ENCODE peak calls at places on chromosomes 12 and 14, in nine cellular contexts. S is body of pancreas; V is heart left ventricle; J is transverse colon; C is adipocyte; O is ovary; I is stomach; H is CD8-positive, alpha-beta T cell; Z is OCI-LY7. W is an unnamed sample.

GRCh38 chr14:35883677-35884293 is 57.6 kb downstream of the BRMS1L start:
- DNase-seq in S (peak; percentile 33), V (no peak), J (peak; percentile 29), C (peak; percentile 38), O (no peak), I (peak; percentile 54), H (no peak), Z (peak; percentile 49), W (no peak)

GRCh38 chr14:65252471-65253255 is 150.3 kb upstream of the MAX start:
- DNase-seq in S (no peak), V (no peak), J (no peak), C (no peak), O (no peak), I (no peak), H (no peak), Z (peak; percentile 64), W (no peak)

GRCh38 chr14:55448146-55448614 is 7.8 kb upstream of the TBPL2 start:
- DNase-seq in S (peak; percentile 34), V (no peak), J (peak; percentile 60), C (peak; percentile 72), O (no peak), I (peak; percentile 35), H (no peak), Z (no peak), W (peak; percentile 48)

GRCh38 chr12:102833687-102834435 is 83.2 kb downstream of the PAH start:
- DNase-seq in S (no peak), V (no peak), J (no peak), C (peak; percentile 27), O (peak; percentile 35), I (no peak), H (no peak), Z (no peak), W (no peak)

GRCh38 chr14:31954991-31955390 is 122.1 kb upstream of the ARHGAP5 start:
- DNase-seq in S (no peak), V (no peak), J (no peak), C (peak; percentile 41), O (no peak), I (no peak), H (no peak), Z (no peak), W (no peak)

GRCh38 chr12:4918950-4919660 is 9.4 kb downstream of the KCNA1 start:
- DNase-seq in S (no peak), V (no peak), J (no peak), C (peak; percentile 6), O (no peak), I (no peak), H (no peak), Z (no peak), W (no peak)

GRCh38 chr12:14635776-14636175 is 60.6 kb downstream of the GUCY2C start:
- DNase-seq in S (no peak), V (no peak), J (no peak), C (peak; percentile 5), O (no peak), I (no peak), H (no peak), Z (no peak), W (no peak)

GRCh38 chr14:33916663-33917565 is 34.0 kb downstream of the EGLN3 start:
- DNase-seq in S (peak; percentile 7), V (no peak), J (no peak), C (no peak), O (no peak), I (no peak), H (no peak), Z (no peak), W (no peak)

GRCh38 chr12:15276088-15276698 is 46.1 kb upstream of the PTPRO start:
- DNase-seq in S (peak; percentile 29), V (no peak), J (no peak), C (peak; percentile 70), O (no peak), I (no peak), H (no peak), Z (peak; percentile 14), W (no peak)

GRCh38 chr14:55450987-55451386 is 10.6 kb upstream of the TBPL2 start:
- DNase-seq in S (no peak), V (no peak), J (no peak), C (no peak), O (no peak), I (no peak), H (no peak), Z (no peak), W (no peak)

GRCh38 chr12:107207931-107208515 is 114.7 kb upstream of the CRY1 start:
- DNase-seq in S (no peak), V (no peak), J (no peak), C (peak; percentile 41), O (no peak), I (no peak), H (no peak), Z (no peak), W (no peak)

GRCh38 chr14:67943947-67944346 is 124.4 kb downstream of the RAD51B start:
- DNase-seq in S (peak; percentile 91), V (peak; percentile 72), J (peak; percentile 75), C (peak; percentile 97), O (peak; percentile 65), I (peak; percentile 68), H (no peak), Z (peak; percentile 80), W (no peak)

GRCh38 chr12:21934173-21934572 is 7.1 kb downstream of the ABCC9 start:
- DNase-seq in S (no peak), V (no peak), J (no peak), C (no peak), O (no peak), I (no peak), H (no peak), Z (no peak), W (no peak)

GRCh38 chr12:40192704-40193255 is 32.0 kb upstream of the LRRK2 start:
- DNase-seq in S (no peak), V (no peak), J (peak; percentile 25), C (no peak), O (no peak), I (no peak), H (no peak), Z (peak; percentile 47), W (no peak)

DNA sequence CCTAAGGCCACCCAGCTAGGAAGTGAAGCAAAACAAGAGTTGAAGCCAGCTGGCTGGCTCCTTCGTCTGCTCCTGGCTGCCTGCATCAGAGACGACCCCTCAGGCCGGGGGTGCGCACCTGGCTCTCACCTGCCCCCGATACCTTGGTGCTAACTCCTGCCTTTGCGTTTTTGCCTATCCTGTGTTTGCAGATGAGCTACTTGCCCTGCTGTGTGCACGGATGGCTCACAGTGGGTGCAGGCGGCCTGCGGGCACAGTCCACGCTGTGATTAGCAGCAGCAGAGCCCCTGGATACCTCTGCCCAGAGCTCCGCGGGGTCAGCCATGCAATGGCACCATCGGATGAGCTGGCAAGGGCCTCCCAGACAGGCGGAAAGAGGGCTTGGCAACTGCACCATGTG is 31.2 kb upstream of the FZD10 start:
- DNase-seq in S (no peak), V (no peak), J (no peak), C (no peak), O (no peak), I (no peak), H (no peak), Z (no peak), W (no peak)
- H3K9me3 ChIP-seq in S (no peaks in the 10 kb centered on the region), V (no peaks in the 10 kb centered on the region), J (no peaks in the 10 kb centered on the region), C (no peaks in the 10 kb centered on the region), O (no peaks in the 10 kb centered on the region), I (peaks cover 13% of the 10 kb centered on the region), H (no peaks in the 10 kb centered on the region), Z (no peaks in the 10 kb centered on the region), W (no peaks in the 10 kb centered on the region)

DNA sequence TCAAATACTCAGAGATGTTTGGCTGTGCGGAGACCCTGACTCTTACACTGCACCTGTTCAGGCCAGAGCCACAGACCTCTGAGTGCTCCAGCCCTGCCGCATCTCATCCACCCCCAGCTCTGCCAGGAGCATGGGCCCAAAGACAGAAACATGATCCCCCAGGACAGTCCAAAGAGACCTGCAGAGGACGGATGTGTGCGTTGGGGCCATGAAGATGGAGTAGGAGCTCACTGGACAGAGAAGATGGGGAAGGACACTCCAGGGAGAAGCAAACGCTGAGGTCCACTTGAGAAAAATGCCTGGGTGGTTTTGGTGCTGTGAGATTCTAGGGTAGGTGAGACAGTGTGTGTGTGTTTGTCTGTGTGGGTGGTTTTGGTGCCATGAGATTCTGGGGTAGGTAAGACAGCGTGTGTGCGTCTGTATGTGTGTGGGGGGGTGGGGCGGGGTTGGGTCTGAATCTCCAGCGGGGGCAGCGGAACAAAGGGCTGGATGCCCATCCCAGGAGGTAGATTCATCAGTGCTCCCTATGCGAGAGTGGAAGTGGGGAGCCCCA is 818 bp upstream of the HHIPL1 start:
- DNase-seq in S (no peak), V (no peak), J (no peak), C (no peak), O (no peak), I (no peak), H (no peak), Z (no peak), W (no peak)
- H3K4me3 ChIP-seq in S (no peak overlapping the region), V (peak overlapping the region; percentile 67), J (no peak overlapping the region), C (no peak overlapping the region), O (no peak overlapping the region), I (no peak overlapping the region), H (no peak overlapping the region), Z (no peak overlapping the region), W (no peak overlapping the region)

GRCh38 chr14:74568380-74568649 is 43.7 kb downstream of the LTBP2 start:
- DNase-seq in S (no peak), V (no peak), J (no peak), C (no peak), O (no peak), I (no peak), H (no peak), Z (no peak), W (no peak)
- H3K4me1 ChIP-seq in S (no peaks in the 10 kb centered on the region), V (peaks cover 17% of the 10 kb centered on the region), J (peaks cover 1% of the 10 kb centered on the region), C (peaks cover 78% of the 10 kb centered on the region), O (peaks cover 27% of the 10 kb centered on the region), I (peaks cover 12% of the 10 kb centered on the region), H (peaks cover 20% of the 10 kb centered on the region), Z (no peaks in the 10 kb centered on the region), W (no peaks in the 10 kb centered on the region)

GRCh38 chr12:130573235-130573634 is 142.9 kb downstream of the RIMBP2 start:
- DNase-seq in S (no peak), V (no peak), J (no peak), C (no peak), O (no peak), I (no peak), H (no peak), Z (no peak), W (no peak)

GRCh38 chr12:130574402-130574801 is 141.7 kb downstream of the RIMBP2 start:
- DNase-seq in S (no peak), V (no peak), J (no peak), C (no peak), O (no peak), I (no peak), H (no peak), Z (no peak), W (no peak)

GRCh38 chr12:130572553-130572952 is 143.5 kb downstream of the RIMBP2 start:
- DNase-seq in S (no peak), V (no peak), J (no peak), C (no peak), O (no peak), I (no peak), H (no peak), Z (no peak), W (no peak)

GRCh38 chr12:130571089-130571488 is 145.0 kb downstream of the RIMBP2 start:
- DNase-seq in S (no peak), V (no peak), J (no peak), C (no peak), O (no peak), I (no peak), H (no peak), Z (peak; percentile 4), W (no peak)

DNA sequence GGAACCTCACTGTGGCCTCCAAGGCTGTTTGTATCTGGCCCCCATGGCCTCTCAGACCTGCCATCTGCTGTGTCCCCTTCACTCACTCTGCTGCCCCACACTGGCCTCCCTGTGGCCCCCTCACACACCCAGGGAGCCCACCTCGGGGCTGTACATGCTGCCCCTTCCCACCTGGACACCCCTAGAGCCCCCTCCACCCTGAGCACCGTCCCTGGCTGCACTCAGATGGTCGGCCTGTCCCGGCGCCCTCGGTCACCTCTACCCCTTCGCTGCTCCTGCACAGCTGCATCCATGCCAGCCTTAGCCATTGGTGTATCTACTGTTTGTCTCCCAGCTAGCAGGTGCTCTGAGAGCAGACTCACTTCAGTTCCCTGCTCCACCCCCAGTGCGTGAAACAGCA is 144.4 kb downstream of the RIMBP2 start:
- DNase-seq in S (no peak), V (no peak), J (no peak), C (no peak), O (no peak), I (no peak), H (no peak), Z (no peak), W (no peak)
- H3K9me3 ChIP-seq in S (no peaks in the 10 kb centered on the region), V (no peaks in the 10 kb centered on the region), J (no peaks in the 10 kb centered on the region), C (no peaks in the 10 kb centered on the region), O (no peaks in the 10 kb centered on the region), I (peaks cover 1% of the 10 kb centered on the region), H (no peaks in the 10 kb centered on the region), Z (no peaks in the 10 kb centered on the region), W (peaks cover 2% of the 10 kb centered on the region)